ENCODE peak calls at places on chromosomes 5 and 9, in five cellular contexts. A, J, O, L and H are unnamed samples.

GRCh38 chr9:130443840-130444492 is 795 bp upstream of the ASS1 start:
- DNase-seq in J (peak), L (no peak), O (no peak), A (no peak), H (no peak)

GRCh38 chr9:86720893-86721698 is 226.2 kb downstream of the GAS1 start:
- DNase-seq in J (peak), A (no peak), L (no peak), O (no peak), H (no peak)

GRCh38 chr9:120507936-120508510 is 71.9 kb downstream of the CDK5RAP2 start:
- DNase-seq in J (no peak), L (no peak), O (no peak), A (no peak), H (no peak)

GRCh38 chr5:17216176-17216973 is 1.1 kb upstream of the BASP1 start:
- DNase-seq in O (peak), L (peak), J (peak), A (peak), H (peak)

GRCh38 chr5:167128581-167128980 is 1162.9 kb upstream of the WWC1 start:
- DNase-seq in A (no peak), L (no peak), J (no peak), O (no peak), H (no peak)

GRCh38 chr5:62306494-62307363 is 723 bp downstream of the KIF2A start:
- DNase-seq in O (no peak), A (peak), L (no peak), J (peak), H (peak)

GRCh38 chr5:127031863-127032232 is 1.5 kb upstream of the MARCHF3 start:
- DNase-seq in O (no peak), L (no peak), J (peak), A (no peak), H (no peak)

GRCh38 chr5:87541033-87541432 is 128.3 kb upstream of the CCNH start:
- DNase-seq in O (peak), J (peak), A (peak), L (peak), H (no peak)

GRCh38 chr5:114185274-114185673 is 176.6 kb upstream of the KCNN2 start:
- DNase-seq in O (peak), L (no peak), A (no peak), J (peak), H (no peak)

GRCh38 chr5:123438902-123439301 is 15.7 kb upstream of the CEP120 start:
- DNase-seq in L (no peak), A (peak), O (no peak), J (no peak), H (no peak)

GRCh38 chr5:74798977-74799911 is 32.2 kb downstream of the NSA2 start:
- DNase-seq in L (no peak), A (peak), O (no peak), J (peak), H (no peak)

GRCh38 chr5:80736730-80737129 is 81.9 kb upstream of the DHFR start:
- DNase-seq in A (peak), L (no peak), J (no peak), O (no peak), H (no peak)

GRCh38 chr9:120394058-120394669 is 185.8 kb downstream of the CDK5RAP2 start:
- DNase-seq in J (no peak), A (peak), L (no peak), O (no peak), H (no peak)

GRCh38 chr9:114745108-114745848 is 60.6 kb downstream of the TNFSF15 start:
- DNase-seq in O (no peak), J (no peak), L (no peak), A (no peak), H (no peak)

GRCh38 chr9:132030626-132031325 is 48.9 kb downstream of the MED27 start:
- DNase-seq in O (no peak), L (no peak), A (no peak), J (no peak), H (no peak)

GRCh38 chr5:59418766-59419165 is 474.8 kb downstream of the PDE4D start:
- DNase-seq in J (no peak), A (no peak), O (no peak), L (no peak), H (no peak)

GRCh38 chr9:93193373-93193725 is 9.4 kb downstream of the WNK2 start:
- DNase-seq in O (no peak), J (no peak), A (no peak), L (peak), H (no peak)

GRCh38 chr9:116365056-116365471 is 211.5 kb downstream of the PAPPA start:
- DNase-seq in L (peak), O (no peak), A (peak), J (no peak), H (peak)

GRCh38 chr9:81687521-81688261 is 1.7 kb downstream of the TLE1 start:
- DNase-seq in A (no peak), L (no peak), J (peak), O (no peak), H (no peak)

GRCh38 chr5:179316111-179316551 is 29.1 kb downstream of the ADAMTS2 start:
- DNase-seq in O (no peak), J (no peak), L (no peak), A (no peak), H (no peak)